ENCODE peak calls at places on chromosomes 11 and 22, in six cellular contexts. J, D, A, T, N and X are unnamed samples.

GRCh38 chr22:25797891-25798290 is 55.9 kb downstream of the MYO18B start:
- DNase-seq in A (no peak), D (no peak), J (no peak), N (no peak), T (no peak), X (no peak)

GRCh38 chr11:1040428-1041148 is 4.1 kb upstream of the MUC6 start:
- DNase-seq in D (no peak), A (no peak), J (no peak), N (no peak), T (no peak), X (no peak)

GRCh38 chr11:61587541-61587941 is 6.7 kb upstream of the SYT7 start:
- DNase-seq in N (peak), J (no peak), A (no peak), D (no peak), T (no peak), X (no peak)

GRCh38 chr22:25187469-25187868 is 12.2 kb upstream of the CRYBB3 start:
- DNase-seq in J (no peak), T (no peak), A (no peak), N (no peak), D (no peak), X (no peak)

GRCh38 chr11:2446590-2447252 is 1.9 kb downstream of the KCNQ1 start:
- DNase-seq in T (no peak), A (no peak), N (no peak), D (no peak), J (no peak), X (no peak)

GRCh38 chr11:103315248-103315647 is 206.0 kb downstream of the DYNC2H1 start:
- DNase-seq in J (no peak), D (no peak), N (no peak), T (no peak), A (no peak), X (no peak)

GRCh38 chr11:88320149-88320559 is 17.4 kb downstream of the CTSC start:
- DNase-seq in A (no peak), J (no peak), T (no peak), D (no peak), N (no peak), X (peak)

GRCh38 chr11:13260196-13260962 is 17.2 kb upstream of the BMAL1 start:
- DNase-seq in A (no peak), J (no peak), T (no peak), D (no peak), N (no peak), X (no peak)

GRCh38 chr11:109547356-109548027 is 125.5 kb downstream of the C11orf87 start:
- DNase-seq in T (no peak), N (no peak), D (no peak), A (no peak), J (no peak), X (no peak)

GRCh38 chr11:127925430-127925829 is 661.9 kb downstream of the ETS1 start:
- DNase-seq in T (no peak), D (no peak), N (no peak), A (no peak), J (no peak), X (no peak)

GRCh38 chr11:9280655-9281301 is 15.6 kb upstream of the DENND5A start:
- DNase-seq in A (peak), T (no peak), D (no peak), J (no peak), N (no peak), X (peak)

GRCh38 chr11:114896594-114896993 is 218.3 kb downstream of the NXPE2 start:
- DNase-seq in N (no peak), T (no peak), D (no peak), A (no peak), J (no peak), X (no peak)

GRCh38 chr11:11987503-11988022 is 20.9 kb downstream of the DKK3 start:
- DNase-seq in J (no peak), N (peak), T (no peak), D (no peak), A (no peak), X (peak)

GRCh38 chr22:35488513-35488912 is 52.1 kb upstream of the RASD2 start:
- DNase-seq in A (no peak), J (no peak), N (no peak), T (no peak), D (no peak), X (no peak)

GRCh38 chr22:35491908-35492380 is 48.7 kb upstream of the RASD2 start:
- DNase-seq in D (no peak), A (no peak), T (peak), J (no peak), N (peak), X (no peak)

GRCh38 chr22:35489225-35489624 is 51.4 kb upstream of the RASD2 start:
- DNase-seq in D (no peak), T (no peak), J (no peak), N (no peak), A (no peak), X (no peak)

GRCh38 chr22:35496768-35497312 is 43.8 kb upstream of the RASD2 start:
- DNase-seq in N (no peak), T (no peak), A (no peak), D (no peak), J (no peak), X (no peak)

DNA sequence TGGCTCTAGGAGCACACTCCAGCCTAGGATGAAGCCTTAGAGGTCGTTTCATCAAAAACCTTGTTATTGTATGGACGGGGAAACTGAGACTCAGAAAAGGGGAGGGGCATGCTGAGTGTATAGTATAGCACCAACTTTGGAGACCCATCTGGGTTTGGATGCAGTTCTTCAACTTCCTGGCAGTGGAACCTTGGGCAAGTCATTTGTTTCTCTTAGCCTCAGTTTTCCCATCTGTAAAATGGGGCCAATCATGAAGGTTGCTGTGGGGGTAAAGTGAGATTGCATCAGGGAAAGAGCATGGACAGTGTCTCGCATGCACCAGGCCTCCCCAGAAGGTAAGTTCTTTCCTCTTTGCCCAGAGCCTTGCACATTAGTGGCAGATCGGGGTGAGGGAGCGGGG is 47.6 kb upstream of the RASD2 start:
- DNase-seq in D (no peak), T (no peak), N (no peak), A (no peak), J (no peak), X (no peak)
- TF ChIP-seq EZH2 in D (no peak), T (no peak), N (no peak), A (no peak), J (no peak), X (no peak)

GRCh38 chr11:65134240-65134951 is at the start of gene SYVN1:
- DNase-seq in N (peak), T (peak), J (no peak), A (peak), D (peak), X (peak)

GRCh38 chr11:65133724-65134123 is 595 bp downstream of the SYVN1 start:
- DNase-seq in J (no peak), N (no peak), A (no peak), T (no peak), D (no peak), X (peak)

GRCh38 chr11:65136515-65137096 is 2.3 kb upstream of the SYVN1 start:
- DNase-seq in A (no peak), J (no peak), N (no peak), D (no peak), T (no peak), X (no peak)

GRCh38 chr11:65135633-65136145 is 1.4 kb upstream of the SYVN1 start:
- DNase-seq in T (no peak), J (no peak), A (no peak), D (no peak), N (no peak), X (no peak)

GRCh38 chr11:65134952-65135632 is 773 bp upstream of the SYVN1 start:
- DNase-seq in A (no peak), D (peak), N (peak), T (peak), J (peak), X (peak)
- TF ChIP-seq POLR2A in A (peak), D (peak), N (peak), T (peak), J (peak), X (peak)

DNA sequence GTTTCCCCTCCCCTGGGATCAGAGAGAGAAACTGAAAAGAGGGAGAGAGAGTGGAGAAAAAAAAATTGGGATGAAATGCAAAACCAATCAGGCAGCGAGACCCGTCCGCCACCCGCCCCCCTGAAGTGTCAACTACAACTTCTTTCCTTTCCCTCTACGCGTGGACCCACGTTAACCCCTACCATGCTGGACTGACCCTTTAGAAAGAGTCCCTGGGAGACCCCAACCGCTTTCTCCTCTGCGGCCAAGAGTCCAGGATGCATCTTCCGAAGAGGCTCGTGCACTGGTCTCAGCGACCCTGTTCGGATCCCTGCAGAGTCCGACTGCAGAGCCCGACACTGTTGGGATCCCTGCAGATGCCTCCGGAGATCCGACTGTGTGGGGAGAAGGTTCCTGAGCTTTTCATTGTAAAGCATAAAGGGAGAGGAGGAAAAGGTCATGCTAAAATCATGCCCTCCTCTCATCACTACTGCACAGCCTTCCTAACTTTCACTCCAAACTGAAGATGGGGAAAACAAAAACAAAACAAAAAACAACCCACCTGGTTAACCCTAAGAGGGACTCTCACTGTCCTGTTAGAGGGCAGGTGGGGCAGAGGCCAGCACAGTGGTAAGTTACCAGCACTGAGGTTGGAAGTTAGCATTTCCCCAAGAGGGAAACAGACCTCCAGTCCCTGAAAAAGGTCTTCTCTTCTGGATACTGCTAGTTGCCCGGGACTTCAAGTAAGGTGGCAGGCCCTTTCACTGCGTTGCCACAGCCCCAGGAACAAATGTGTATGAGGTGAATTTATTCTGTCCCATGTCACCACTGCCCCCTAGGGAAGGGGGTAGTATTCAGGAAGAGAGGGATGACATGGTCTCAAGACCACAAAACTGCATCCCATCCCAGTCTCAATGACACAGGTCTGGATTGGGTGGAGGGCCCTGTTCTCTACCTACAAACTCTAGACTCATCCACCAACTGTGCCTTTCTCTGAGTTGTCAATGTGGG is 578 bp upstream of the ADAMTS8 start:
- DNase-seq in T (no peak), D (no peak), N (no peak), J (no peak), A (no peak), X (no peak)
- TF ChIP-seq EZH2 in T (no peak), D (peak), N (no peak), J (peak), A (peak), X (peak)

GRCh38 chr11:74948898-74949747 is at the start of the genes SPCS2 and XRRA1:
- DNase-seq in D (peak), J (peak), N (peak), A (peak), T (peak), X (peak)
- TF ChIP-seq POLR2A in D (peak), J (peak), N (peak), A (peak), T (peak), X (peak)